ENCODE peak calls at places on chromosomes 11 and 22, in seven cellular contexts. X is sigmoid colon, P is GM12865, Q is AG04450, O is astrocyte, T is A549, C is lower lobe of right lung. F is an unnamed sample.

GRCh38 chr11:71499546-71499945 is 27.5 kb upstream of the KRTAP5-7 start:
- DNase-seq in X (no peak), P (no peak), Q (no peak), O (no peak), T (no peak), C (no peak), F (peak; percentile 51)

GRCh38 chr22:36728505-36728904 is 25.0 kb upstream of the CACNG2 start:
- DNase-seq in X (peak; percentile 30), P (no peak), Q (no peak), O (no peak), T (no peak), C (no peak), F (no peak)

GRCh38 chr11:132904091-132904490 is 628.2 kb downstream of the OPCML start:
- DNase-seq in X (no peak), P (no peak), Q (no peak), O (no peak), T (no peak), C (no peak), F (no peak)

GRCh38 chr11:110162216-110162615 is 69.0 kb downstream of the ZC3H12C start:
- DNase-seq in X (no peak), P (no peak), Q (no peak), O (no peak), T (no peak), C (no peak), F (no peak)

GRCh38 chr11:120335596-120335927 is 651 bp upstream of the ARHGEF12 start:
- DNase-seq in X (no peak), P (no peak), Q (no peak), O (no peak), T (peak; percentile 13), C (no peak), F (no peak)

GRCh38 chr11:124900464-124900863 is 2.8 kb upstream of the ROBO4 start:
- DNase-seq in X (peak; percentile 71), P (no peak), Q (peak; percentile 68), O (peak; percentile 83), T (peak; percentile 41), C (no peak), F (no peak)

GRCh38 chr11:68756171-68756766 is 4.9 kb upstream of the TESMIN start:
- DNase-seq in X (no peak), P (no peak), Q (no peak), O (peak; percentile 6), T (no peak), C (no peak), F (no peak)

GRCh38 chr11:12182650-12183511 is 72.5 kb downstream of the MICAL2 start:
- DNase-seq in X (no peak), P (no peak), Q (peak; percentile 94), O (peak; percentile 99), T (peak; percentile 64), C (no peak), F (no peak)

GRCh38 chr22:25153961-25154685 is 45.5 kb upstream of the CRYBB3 start:
- DNase-seq in X (peak; percentile 94), P (no peak), Q (no peak), O (peak; percentile 46), T (no peak), C (peak; percentile 81), F (no peak)

GRCh38 chr11:65134240-65134951 is at the start of gene SYVN1:
- DNase-seq in X (peak; percentile 96), P (peak; percentile 94), Q (peak; percentile 67), O (peak; percentile 83), T (peak; percentile 96), C (peak; percentile 93), F (peak; percentile 95)
- TF ChIP-seq CTCF in X (no peak), P (no peak), Q (no peak), O (no peak), T (no peak), C (no peak), F (no peak)

GRCh38 chr22:43482310-43482625 is 70.5 kb downstream of the MPPED1 start:
- DNase-seq in X (no peak), P (no peak), Q (no peak), O (no peak), T (no peak), C (no peak), F (peak; percentile 48)

GRCh38 chr22:43479962-43480361 is 68.1 kb downstream of the MPPED1 start:
- DNase-seq in X (no peak), P (no peak), Q (no peak), O (no peak), T (no peak), C (no peak), F (no peak)

GRCh38 chr22:43483266-43483665 is 71.5 kb downstream of the MPPED1 start:
- DNase-seq in X (no peak), P (no peak), Q (no peak), O (no peak), T (no peak), C (no peak), F (no peak)

GRCh38 chr22:43483669-43484068 is 71.9 kb downstream of the MPPED1 start:
- DNase-seq in X (no peak), P (no peak), Q (no peak), O (no peak), T (no peak), C (no peak), F (no peak)

GRCh38 chr22:43481528-43482309 is 69.9 kb downstream of the MPPED1 start:
- DNase-seq in X (no peak), P (peak; percentile 29), Q (no peak), O (no peak), T (no peak), C (no peak), F (no peak)
- TF ChIP-seq CTCF in X (no peak), P (peak; percentile 24), Q (no peak), O (no peak), T (no peak), C (no peak), F (no peak)

GRCh38 chr11:114049050-114049449 is 10.5 kb upstream of the ZBTB16 start:
- DNase-seq in X (no peak), P (no peak), Q (no peak), O (no peak), T (no peak), C (no peak), F (no peak)
- TF ChIP-seq CTCF in X (no peak), P (no peak), Q (no peak), O (no peak), T (no peak), C (no peak), F (no peak)

DNA sequence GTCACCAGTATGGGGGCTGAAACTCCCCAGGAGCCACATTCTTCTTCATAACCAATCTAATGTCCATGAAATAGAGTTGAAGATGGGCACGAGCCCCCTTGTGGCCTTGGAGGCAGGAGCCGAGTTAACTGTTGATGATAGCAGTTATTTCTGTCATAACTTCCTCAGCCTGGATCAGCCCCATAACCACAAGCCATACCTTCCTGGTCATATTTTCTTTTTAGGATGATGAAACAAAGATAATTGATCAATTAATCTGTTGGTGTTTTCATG is 65.0 kb upstream of the TTC12 start:
- DNase-seq in X (no peak), P (no peak), Q (no peak), O (no peak), T (no peak), C (no peak), F (no peak)
- TF ChIP-seq CTCF in X (no peak), P (no peak), Q (peak; percentile 23), O (peak; percentile 34), T (no peak), C (no peak), F (peak; percentile 49)

GRCh38 chr11:116840224-116840745 is 2.9 kb upstream of the APOA1 start:
- DNase-seq in X (no peak), P (peak; percentile 35), Q (no peak), O (no peak), T (no peak), C (no peak), F (no peak)
- TF ChIP-seq CTCF in X (no peak), P (peak; percentile 13), Q (peak; percentile 40), O (no peak), T (no peak), C (peak; percentile 8), F (peak; percentile 30)

DNA sequence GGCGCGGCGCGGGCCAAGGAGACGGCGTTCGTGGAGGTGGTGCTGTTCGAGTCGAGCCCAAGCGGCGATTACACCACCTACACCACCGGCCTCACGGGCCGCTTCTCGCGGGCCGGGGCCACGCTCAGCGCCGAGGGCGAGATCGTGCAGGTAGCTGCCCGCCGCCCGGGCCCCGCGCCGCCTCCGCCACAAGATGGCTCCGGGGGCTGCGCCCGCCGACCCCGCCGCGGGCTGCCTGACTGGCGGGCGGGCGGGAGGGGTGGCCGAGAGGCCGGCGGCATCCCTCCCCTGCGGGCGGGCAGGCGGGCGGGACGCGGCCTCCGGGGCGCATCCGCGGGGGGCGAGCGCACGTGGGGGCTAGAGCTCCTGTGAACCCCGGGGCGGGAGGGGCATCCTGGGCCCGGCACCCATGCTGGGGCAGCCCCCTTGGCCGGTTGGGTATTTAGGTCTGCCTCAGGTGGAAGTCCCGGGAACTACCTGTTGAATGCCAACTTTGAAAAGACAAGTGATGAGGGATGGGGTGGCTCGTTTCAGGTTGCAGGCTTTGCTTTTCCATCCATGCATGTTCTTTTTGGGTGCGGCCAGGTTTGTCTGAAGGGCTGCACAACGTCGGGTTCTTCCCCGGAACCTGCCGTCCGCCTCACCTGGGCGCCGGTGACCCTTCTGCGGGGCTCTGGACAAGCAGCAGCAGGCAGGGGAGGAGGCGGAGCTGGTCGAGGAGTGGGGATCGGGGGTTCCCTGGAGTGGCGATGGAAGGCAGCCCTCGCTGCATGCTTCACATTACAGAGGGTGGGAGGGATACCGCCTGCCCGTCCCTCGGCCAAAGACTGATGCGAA is 763 bp downstream of the ZNRF3 start:
- DNase-seq in X (peak; percentile 77), P (peak; percentile 38), Q (no peak), O (no peak), T (peak; percentile 18), C (peak; percentile 65), F (peak; percentile 81)
- TF ChIP-seq CTCF in X (no peak), P (no peak), Q (no peak), O (no peak), T (no peak), C (no peak), F (peak; percentile 38)

GRCh38 chr22:35116817-35117216 is 50.9 kb downstream of the ISX start:
- DNase-seq in X (no peak), P (no peak), Q (no peak), O (no peak), T (no peak), C (no peak), F (no peak)
- TF ChIP-seq CTCF in X (no peak), P (no peak), Q (no peak), O (no peak), T (no peak), C (no peak), F (no peak)

F was measured in chondrocyte.